ENCODE peak calls at places on chromosome 19, in five cellular contexts. U is H1, G is mesenchymal stem cell, I is neuronal stem cell, V is H9. Z is an unnamed sample. For H3K27me3, the result is how much of the 10 kb centered on the place peaks cover.

GRCh38 chr19:33796164-33797100 is at the start of gene KCTD15:
- DNase-seq in U (peak), G (peak), I (peak), V (peak), Z (no peak)

GRCh38 chr19:45595814-45596213 is 6.2 kb downstream of the GPR4 start:
- DNase-seq in U (no peak), G (peak), I (no peak), V (no peak), Z (no peak)

GRCh38 chr19:10830370-10830769 is 5.6 kb downstream of the TMED1 start:
- DNase-seq in U (no peak), G (no peak), I (no peak), V (no peak), Z (no peak)

GRCh38 chr19:51316688-51317087 is 5.2 kb downstream of the IGLON5 start:
- DNase-seq in U (no peak), G (no peak), I (no peak), V (no peak), Z (no peak)

GRCh38 chr19:30621326-30621920 is 249.2 kb downstream of the ZNF536 start:
- DNase-seq in U (no peak), G (no peak), I (no peak), V (no peak), Z (no peak)

GRCh38 chr19:19224852-19225494 is 13.2 kb downstream of the NCAN start:
- DNase-seq in U (peak), G (peak), I (peak), V (peak), Z (peak)

GRCh38 chr19:51637362-51637978 is 7.3 kb upstream of the SIGLEC5 start:
- DNase-seq in U (no peak), G (peak), I (no peak), V (no peak), Z (no peak)

GRCh38 chr19:4178990-4179389 is 3.4 kb downstream of the SIRT6 start:
- DNase-seq in U (no peak), G (no peak), I (no peak), V (no peak), Z (no peak)

GRCh38 chr19:16208064-16208759 is 10.5 kb downstream of the AP1M1 start:
- DNase-seq in U (no peak), G (no peak), I (no peak), V (no peak), Z (no peak)

GRCh38 chr19:4379383-4380253 is 20.7 kb downstream of the SH3GL1 start:
- DNase-seq in U (no peak), G (no peak), I (no peak), V (no peak), Z (peak)

GRCh38 chr19:48913114-48913513 is 13.0 kb downstream of the NUCB1 start:
- DNase-seq in U (no peak), G (no peak), I (no peak), V (no peak), Z (peak)

GRCh38 chr19:49574206-49574755 is 6.1 kb downstream of the NOSIP start:
- DNase-seq in U (no peak), G (peak), I (no peak), V (no peak), Z (peak)

GRCh38 chr19:3198901-3199700 is 13.4 kb downstream of the NCLN start:
- DNase-seq in U (no peak), G (no peak), I (no peak), V (no peak), Z (no peak)

GRCh38 chr19:38263696-38264485 is 482 bp upstream of the SPINT2 start:
- DNase-seq in U (no peak), G (peak), I (no peak), V (peak), Z (peak)

GRCh38 chr19:5628470-5628869 is 5.6 kb downstream of the SAFB start:
- DNase-seq in U (no peak), G (peak), I (no peak), V (no peak), Z (no peak)

GRCh38 chr19:55581145-55581827 is 638 bp upstream of the ZNF579 start:
- DNase-seq in U (peak), G (peak), I (no peak), V (peak), Z (peak)
- H2BK12ac ChIP-seq in U (no peak), G (no peak), I (no peak), V (no peak), Z (no peak)

GRCh38 chr19:46950526-46951235 is 69.0 kb upstream of the NPAS1 start:
- DNase-seq in U (no peak), G (no peak), I (no peak), V (no peak), Z (no peak)

GRCh38 chr19:46952874-46953273 is 66.8 kb upstream of the NPAS1 start:
- DNase-seq in U (no peak), G (no peak), I (no peak), V (no peak), Z (no peak)

GRCh38 chr19:46953955-46954501 is 65.6 kb upstream of the NPAS1 start:
- DNase-seq in U (no peak), G (no peak), I (no peak), V (no peak), Z (no peak)

GRCh38 chr19:46954502-46955004 is 65.1 kb upstream of the NPAS1 start:
- DNase-seq in U (no peak), G (no peak), I (no peak), V (no peak), Z (no peak)

GRCh38 chr19:46951236-46951986 is 68.2 kb upstream of the NPAS1 start:
- DNase-seq in U (no peak), G (no peak), I (no peak), V (no peak), Z (no peak)
- H3K27me3 ChIP-seq in U (under half), G (under half), I (under half), V (under half), Z (under half)

GRCh38 chr19:57559008-57559403 is 657 bp downstream of the ZNF550 start:
- DNase-seq in U (no peak), G (peak), I (no peak), V (peak), Z (no peak)

GRCh38 chr19:57566396-57567256 is 7.0 kb upstream of the ZNF550 start:
- DNase-seq in U (no peak), G (peak), I (no peak), V (no peak), Z (no peak)

GRCh38 chr19:57559404-57560025 is at the start of gene ZNF550:
- DNase-seq in U (peak), G (peak), I (peak), V (peak), Z (peak)

GRCh38 chr19:57560049-57560491 is 407 bp upstream of the ZNF550 start:
- DNase-seq in U (no peak), G (no peak), I (no peak), V (no peak), Z (peak)

GRCh38 chr19:57563547-57563946 is 3.9 kb upstream of the ZNF550 start:
- DNase-seq in U (no peak), G (no peak), I (no peak), V (no peak), Z (no peak)
- H2BK12ac ChIP-seq in U (no peak), G (no peak), I (no peak), V (no peak), Z (no peak)

GRCh38 chr19:1507192-1507660 is 5.6 kb downstream of the ADAMTSL5 start:
- DNase-seq in U (no peak), G (no peak), I (no peak), V (no peak), Z (no peak)

GRCh38 chr19:1507763-1508506 is 4.9 kb downstream of the ADAMTSL5 start:
- DNase-seq in U (peak), G (peak), I (peak), V (peak), Z (peak)

GRCh38 chr19:1505012-1505411 is 7.8 kb downstream of the ADAMTSL5 start:
- DNase-seq in U (no peak), G (no peak), I (no peak), V (no peak), Z (no peak)

GRCh38 chr19:1508507-1508856 is 4.3 kb downstream of the ADAMTSL5 start:
- DNase-seq in U (no peak), G (no peak), I (no peak), V (no peak), Z (peak)

GRCh38 chr19:1505991-1506881 is 6.6 kb downstream of the ADAMTSL5 start:
- DNase-seq in U (no peak), G (no peak), I (no peak), V (no peak), Z (no peak)
- H3K27me3 ChIP-seq in U (under half), G (under half), I (under half), V (under half), Z (under half)

GRCh38 chr19:37009871-37010270 is 68.4 kb upstream of the ZNF420 start:
- DNase-seq in U (no peak), G (no peak), I (no peak), V (no peak), Z (no peak)

GRCh38 chr19:37012093-37012745 is 66.0 kb upstream of the ZNF420 start:
- DNase-seq in U (no peak), G (no peak), I (no peak), V (no peak), Z (no peak)

GRCh38 chr19:37007587-37008220 is 70.5 kb upstream of the ZNF420 start:
- DNase-seq in U (no peak), G (no peak), I (no peak), V (no peak), Z (peak)
- H2BK12ac ChIP-seq in U (no peak), G (no peak), I (no peak), V (no peak), Z (no peak)

GRCh38 chr19:14611051-14611450 is 28.2 kb downstream of the CLEC17A start:
- DNase-seq in U (no peak), G (no peak), I (no peak), V (no peak), Z (no peak)

GRCh38 chr19:14603990-14604387 is 21.1 kb downstream of the CLEC17A start:
- DNase-seq in U (no peak), G (no peak), I (no peak), V (no peak), Z (no peak)

DNA sequence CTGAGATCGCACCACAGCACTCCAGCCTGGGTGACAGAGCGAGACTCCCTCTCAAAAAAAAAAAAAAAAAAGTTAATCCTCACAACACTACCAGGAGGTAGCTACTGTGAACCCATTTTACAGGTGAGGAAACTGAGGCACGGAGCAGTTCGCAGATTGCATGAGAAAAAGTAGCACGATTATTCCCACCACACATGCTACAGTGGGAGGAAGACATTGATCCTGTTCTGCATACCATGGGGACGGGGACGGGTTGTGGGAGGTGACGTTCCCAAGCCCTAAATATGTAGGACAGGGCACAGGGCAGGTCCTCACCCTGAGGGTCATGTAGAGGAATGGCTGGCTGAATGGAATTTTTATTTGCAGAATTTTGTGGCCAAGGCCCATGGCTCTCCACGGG is 23.7 kb downstream of the CLEC17A start:
- DNase-seq in U (no peak), G (no peak), I (no peak), V (no peak), Z (no peak)
- H3K27me3 ChIP-seq in U (under half), G (under half), I (under half), V (under half), Z (under half)

DNA sequence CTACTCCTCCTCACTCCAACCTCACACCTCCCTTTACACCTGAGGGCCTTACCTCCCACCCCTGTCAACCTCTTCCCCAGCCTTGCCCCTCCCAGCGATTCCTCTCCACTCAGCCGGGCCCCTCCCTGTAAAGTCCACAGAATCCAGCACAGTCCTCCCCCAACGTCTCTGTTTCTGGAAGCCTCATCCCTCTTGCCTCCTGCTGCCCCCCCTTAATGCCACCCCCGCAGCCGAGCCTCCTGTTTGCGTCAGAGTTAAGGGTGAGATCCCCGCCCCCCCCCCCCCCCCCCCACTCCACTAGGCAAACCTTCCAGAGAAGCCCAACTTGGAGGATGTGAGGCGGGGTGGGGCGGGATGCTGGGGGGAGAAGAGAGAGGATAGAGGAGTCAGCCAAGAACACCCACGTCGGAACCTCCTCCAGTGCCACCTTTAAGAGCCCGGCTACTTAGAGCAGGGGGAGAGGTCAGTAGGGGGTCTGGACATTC is 2.1 kb downstream of the UNC13A start:
- DNase-seq in U (no peak), G (peak), I (no peak), V (peak), Z (no peak)
- H2BK12ac ChIP-seq in U (peak), G (no peak), I (no peak), V (no peak), Z (no peak)

GRCh38 chr19:34835952-34836351 is 62.9 kb upstream of the ZNF599 start:
- DNase-seq in U (no peak), G (no peak), I (no peak), V (no peak), Z (no peak)
- H3K27me3 ChIP-seq in U (under half), G (under half), I (under half), V (under half), Z (under half)

Z was measured in trophoblast cell.